ENCODE peak calls at places on chromosomes 13 and 19, in six cellular contexts. E, L, P, B, C and X are unnamed samples.

GRCh38 chr19:53881482-53882390 is at the start of gene PRKCG:
- DNase-seq in P (no peak), E (no peak), B (no peak), L (peak; percentile 90), C (peak; percentile 71), X (no peak)

GRCh38 chr13:42333613-42334328 is 61.8 kb downstream of the AKAP11 start:
- DNase-seq in P (no peak), B (no peak), C (no peak), E (no peak), L (peak; percentile 29), X (no peak)

GRCh38 chr19:19285723-19286122 is 12.6 kb upstream of the TM6SF2 start:
- DNase-seq in B (no peak), E (no peak), C (no peak), L (no peak), P (no peak), X (no peak)

GRCh38 chr13:104843328-104843727 is 1692.1 kb downstream of the EFNB2 start:
- DNase-seq in B (no peak), L (no peak), C (no peak), P (no peak), E (no peak), X (no peak)

GRCh38 chr13:111964411-111965035 is 102.4 kb upstream of the SOX1 start:
- DNase-seq in C (no peak), P (no peak), B (no peak), E (no peak), L (no peak), X (no peak)

GRCh38 chr19:32816555-32817099 is 52.9 kb downstream of the SLC7A9 start:
- DNase-seq in E (no peak), B (no peak), C (no peak), P (no peak), L (no peak), X (no peak)

GRCh38 chr19:372306-372890 is 27.8 kb upstream of the MIER2 start:
- DNase-seq in P (no peak), B (peak; percentile 70), L (no peak), E (no peak), C (no peak), X (peak; percentile 65)

GRCh38 chr19:49951806-49952474 is 9.0 kb downstream of the SIGLEC11 start:
- DNase-seq in L (no peak), E (no peak), P (no peak), B (no peak), C (no peak), X (no peak)

GRCh38 chr13:102580552-102581169 is 16.1 kb upstream of the TPP2 start:
- DNase-seq in P (no peak), L (peak; percentile 54), B (peak; percentile 38), C (peak; percentile 20), E (no peak), X (no peak)

GRCh38 chr13:37375071-37375470 is 223.5 kb downstream of the POSTN start:
- DNase-seq in P (no peak), E (no peak), C (no peak), L (no peak), B (no peak), X (no peak)

GRCh38 chr19:4152241-4152998 is 1.0 kb upstream of the CREB3L3 start:
- DNase-seq in C (no peak), E (no peak), P (no peak), L (no peak), B (no peak), X (no peak)

GRCh38 chr13:105587786-105588185 is 947.7 kb downstream of the EFNB2 start:
- DNase-seq in B (no peak), E (no peak), L (no peak), P (no peak), C (no peak), X (no peak)

GRCh38 chr13:46663216-46663615 is 110.2 kb downstream of the LRCH1 start:
- DNase-seq in L (no peak), E (no peak), P (no peak), C (no peak), B (no peak), X (no peak)

GRCh38 chr13:107373551-107373950 is 805.6 kb upstream of the ARGLU1 start:
- DNase-seq in P (no peak), E (no peak), L (peak; percentile 11), B (no peak), C (no peak), X (no peak)
- TF ChIP-seq CTCF in P (no peak), E (no peak), L (peak; percentile 44), B (no peak), C (no peak), X (peak; percentile 77)

DNA sequence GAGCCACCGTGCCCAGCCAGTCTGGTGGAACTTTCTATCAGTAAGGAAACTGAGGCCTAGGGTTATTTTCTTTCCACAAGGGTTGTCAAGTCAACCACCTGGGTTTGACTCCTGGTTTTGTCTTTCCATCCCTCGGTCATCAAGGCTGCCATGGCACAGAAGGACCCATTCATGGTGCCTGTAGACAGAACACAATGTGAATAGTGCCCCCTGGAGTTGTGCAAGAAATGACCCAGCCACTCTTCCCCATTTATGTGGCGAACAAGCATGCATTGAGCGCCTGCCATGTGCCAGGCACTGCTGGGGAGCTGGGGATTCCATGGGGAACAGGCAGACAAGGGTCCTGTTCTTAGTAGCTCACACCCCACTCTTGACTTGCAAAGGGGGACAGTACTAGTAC is 4.1 kb downstream of the SMARCA4 start:
- DNase-seq in B (no peak), C (no peak), E (no peak), L (no peak), P (no peak), X (no peak)
- TF ChIP-seq CTCF in B (no peak), C (no peak), E (no peak), L (no peak), P (no peak), X (peak; percentile 45)

DNA sequence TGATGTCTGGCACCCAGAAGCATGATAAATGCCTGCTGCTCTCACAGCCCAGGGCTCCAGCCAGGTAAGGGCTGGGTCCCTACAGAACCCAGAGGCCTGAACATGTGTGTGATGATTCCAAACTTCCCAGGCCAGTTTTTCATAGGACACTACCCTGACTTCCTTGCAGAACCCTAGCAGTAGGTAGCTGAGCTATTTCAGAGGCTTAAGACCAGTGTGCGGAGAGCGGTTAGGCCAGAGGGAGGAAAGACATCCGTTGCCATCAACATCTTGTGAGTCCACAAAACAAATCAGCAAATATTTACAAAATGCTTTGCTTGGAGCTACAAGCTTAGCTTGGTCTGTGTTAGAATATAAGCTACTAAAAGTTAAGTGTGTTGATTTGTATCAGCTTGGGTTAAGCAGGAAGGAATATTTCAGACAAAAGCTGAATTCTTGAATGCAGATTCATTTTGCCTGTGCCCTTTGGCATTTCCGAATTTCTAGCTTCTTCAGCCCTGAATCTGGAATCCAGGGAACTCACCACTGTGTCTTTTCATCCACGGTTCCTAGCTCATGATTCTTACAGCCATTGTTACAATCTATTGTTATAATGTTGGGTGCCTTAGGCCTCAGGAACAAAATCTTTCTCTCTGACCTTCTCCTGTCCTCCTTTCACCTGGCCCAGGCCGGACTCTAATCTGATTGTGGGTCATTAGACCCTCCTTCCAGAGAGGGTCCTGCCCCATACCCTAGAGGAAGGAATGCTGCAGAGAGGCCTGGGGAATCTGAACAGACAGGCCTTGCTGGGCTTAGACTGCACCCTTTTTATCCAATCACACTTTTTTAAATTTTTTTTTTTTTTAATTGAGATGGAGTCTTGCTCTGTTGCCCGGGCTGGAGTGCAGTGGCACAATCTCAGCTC is 12.4 kb downstream of the RAB20 start:
- DNase-seq in B (no peak), P (no peak), C (no peak), L (no peak), E (no peak), X (no peak)
- TF ChIP-seq CTCF in B (no peak), P (no peak), C (no peak), L (no peak), E (no peak), X (no peak)

DNA sequence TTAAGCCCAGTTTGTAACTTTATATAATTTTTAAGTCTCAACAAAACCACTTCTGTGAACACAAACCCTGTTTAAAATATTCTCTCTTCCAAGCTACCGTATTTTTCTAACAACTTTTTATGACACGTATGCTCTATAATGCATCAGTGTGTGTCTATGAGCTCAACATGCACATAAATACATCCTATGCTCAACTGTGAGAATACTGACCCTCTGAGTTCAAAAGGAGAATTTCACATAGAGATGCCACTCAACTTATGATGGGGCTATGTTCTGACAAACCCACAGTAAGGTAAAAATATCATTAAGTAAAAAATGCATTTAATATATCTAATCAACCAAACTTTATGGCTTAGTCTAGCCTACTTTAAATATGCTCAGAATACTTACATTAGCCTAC is 1139.7 kb upstream of the SPRY2 start:
- DNase-seq in L (no peak), B (no peak), C (no peak), E (no peak), P (no peak), X (no peak)
- TF ChIP-seq CTCF in L (no peak), B (no peak), C (no peak), E (no peak), P (no peak), X (no peak)

GRCh38 chr19:21256722-21257121 is 72.5 kb downstream of the ZNF708 start:
- DNase-seq in C (no peak), B (no peak), E (no peak), L (peak; percentile 10), P (no peak), X (no peak)
- TF ChIP-seq CTCF in C (no peak), B (no peak), E (no peak), L (peak; percentile 37), P (no peak), X (peak; percentile 25)

GRCh38 chr19:29417048-29417447 is 108.7 kb upstream of the VSTM2B start:
- DNase-seq in P (no peak), E (no peak), C (no peak), L (no peak), B (no peak), X (no peak)

GRCh38 chr19:29410974-29411615 is 114.7 kb upstream of the VSTM2B start:
- DNase-seq in E (no peak), C (no peak), P (no peak), L (no peak), B (peak; percentile 20), X (no peak)

GRCh38 chr19:29413435-29413834 is 112.4 kb upstream of the VSTM2B start:
- DNase-seq in E (no peak), P (no peak), C (no peak), L (no peak), B (no peak), X (no peak)

GRCh38 chr19:29418106-29418684 is 107.6 kb upstream of the VSTM2B start:
- DNase-seq in C (no peak), P (no peak), E (no peak), B (no peak), L (no peak), X (no peak)

GRCh38 chr19:29415507-29415906 is 110.3 kb upstream of the VSTM2B start:
- DNase-seq in C (no peak), B (no peak), P (no peak), L (no peak), E (no peak), X (no peak)
- TF ChIP-seq CTCF in C (no peak), B (no peak), P (no peak), L (no peak), E (no peak), X (no peak)